ENCODE peak calls at places on chromosomes 16 and 17, in eight cellular contexts. One of them, this sample, is unnamed.

GRCh38 chr17:45092932-45093430 is 31.9 kb downstream of the NMT1 start:
- DNase-seq in G401: peak
- DNase-seq in gastrocnemius medialis: peak
- DNase-seq in WTC11: no peak
- DNase-seq in activated T-helper 9 cell treated with anti-CD3 and anti-CD28 coated beads, Interleukin-2, amount 50 U/mL, for 16 hours: no peak
- DNase-seq in stomach: peak
- DNase-seq in stimulated activated CD4-positive, alpha-beta T cell treated with anti-CD3 and anti-CD28 coated beads, Interleukin-1b, Interleukin-23, amount 100 ng/mL, for 1 hour: no peak
- DNase-seq in iris pigment epithelial cell: peak
- DNase-seq in this sample: peak

GRCh38 chr17:28949185-28950016 is 1.9 kb downstream of the PHF12 start:
- DNase-seq in G401: peak
- DNase-seq in gastrocnemius medialis: peak
- DNase-seq in WTC11: peak
- DNase-seq in activated T-helper 9 cell treated with anti-CD3 and anti-CD28 coated beads, Interleukin-2, amount 50 U/mL, for 16 hours: peak
- DNase-seq in stomach: peak
- DNase-seq in stimulated activated CD4-positive, alpha-beta T cell treated with anti-CD3 and anti-CD28 coated beads, Interleukin-1b, Interleukin-23, amount 100 ng/mL, for 1 hour: no peak
- DNase-seq in iris pigment epithelial cell: peak
- DNase-seq in this sample: no peak

GRCh38 chr17:50027639-50028206 is 28.2 kb upstream of the ITGA3 start:
- DNase-seq in G401: no peak
- DNase-seq in gastrocnemius medialis: no peak
- DNase-seq in WTC11: no peak
- DNase-seq in activated T-helper 9 cell treated with anti-CD3 and anti-CD28 coated beads, Interleukin-2, amount 50 U/mL, for 16 hours: no peak
- DNase-seq in stomach: peak
- DNase-seq in stimulated activated CD4-positive, alpha-beta T cell treated with anti-CD3 and anti-CD28 coated beads, Interleukin-1b, Interleukin-23, amount 100 ng/mL, for 1 hour: no peak
- DNase-seq in iris pigment epithelial cell: peak
- DNase-seq in this sample: peak

GRCh38 chr16:10964891-10965326 is 20.5 kb downstream of the CLEC16A start:
- DNase-seq in G401: no peak
- DNase-seq in gastrocnemius medialis: no peak
- DNase-seq in WTC11: no peak
- DNase-seq in activated T-helper 9 cell treated with anti-CD3 and anti-CD28 coated beads, Interleukin-2, amount 50 U/mL, for 16 hours: peak
- DNase-seq in stomach: no peak
- DNase-seq in stimulated activated CD4-positive, alpha-beta T cell treated with anti-CD3 and anti-CD28 coated beads, Interleukin-1b, Interleukin-23, amount 100 ng/mL, for 1 hour: peak
- DNase-seq in iris pigment epithelial cell: no peak
- DNase-seq in this sample: no peak

GRCh38 chr16:51034481-51035109 is 116.5 kb downstream of the SALL1 start:
- DNase-seq in G401: no peak
- DNase-seq in gastrocnemius medialis: no peak
- DNase-seq in WTC11: no peak
- DNase-seq in activated T-helper 9 cell treated with anti-CD3 and anti-CD28 coated beads, Interleukin-2, amount 50 U/mL, for 16 hours: no peak
- DNase-seq in stomach: no peak
- DNase-seq in stimulated activated CD4-positive, alpha-beta T cell treated with anti-CD3 and anti-CD28 coated beads, Interleukin-1b, Interleukin-23, amount 100 ng/mL, for 1 hour: no peak
- DNase-seq in iris pigment epithelial cell: no peak
- DNase-seq in this sample: no peak

GRCh38 chr16:86928517-86929148 is 350.3 kb downstream of the FOXL1 start:
- DNase-seq in G401: no peak
- DNase-seq in gastrocnemius medialis: no peak
- DNase-seq in WTC11: no peak
- DNase-seq in activated T-helper 9 cell treated with anti-CD3 and anti-CD28 coated beads, Interleukin-2, amount 50 U/mL, for 16 hours: no peak
- DNase-seq in stomach: no peak
- DNase-seq in stimulated activated CD4-positive, alpha-beta T cell treated with anti-CD3 and anti-CD28 coated beads, Interleukin-1b, Interleukin-23, amount 100 ng/mL, for 1 hour: no peak
- DNase-seq in iris pigment epithelial cell: peak
- DNase-seq in this sample: no peak

GRCh38 chr17:53058031-53058430 is 764.7 kb upstream of the KIF2B start:
- DNase-seq in G401: no peak
- DNase-seq in gastrocnemius medialis: no peak
- DNase-seq in WTC11: no peak
- DNase-seq in activated T-helper 9 cell treated with anti-CD3 and anti-CD28 coated beads, Interleukin-2, amount 50 U/mL, for 16 hours: no peak
- DNase-seq in stomach: no peak
- DNase-seq in stimulated activated CD4-positive, alpha-beta T cell treated with anti-CD3 and anti-CD28 coated beads, Interleukin-1b, Interleukin-23, amount 100 ng/mL, for 1 hour: no peak
- DNase-seq in iris pigment epithelial cell: peak
- DNase-seq in this sample: no peak

GRCh38 chr17:82815790-82816305 is 24.0 kb downstream of the ZNF750 start:
- DNase-seq in G401: no peak
- DNase-seq in gastrocnemius medialis: no peak
- DNase-seq in WTC11: no peak
- DNase-seq in activated T-helper 9 cell treated with anti-CD3 and anti-CD28 coated beads, Interleukin-2, amount 50 U/mL, for 16 hours: no peak
- DNase-seq in stomach: no peak
- DNase-seq in stimulated activated CD4-positive, alpha-beta T cell treated with anti-CD3 and anti-CD28 coated beads, Interleukin-1b, Interleukin-23, amount 100 ng/mL, for 1 hour: no peak
- DNase-seq in iris pigment epithelial cell: no peak
- DNase-seq in this sample: no peak

GRCh38 chr17:81885869-81886548 is 5.4 kb downstream of the ALYREF start:
- DNase-seq in G401: no peak
- DNase-seq in gastrocnemius medialis: peak
- DNase-seq in WTC11: no peak
- DNase-seq in activated T-helper 9 cell treated with anti-CD3 and anti-CD28 coated beads, Interleukin-2, amount 50 U/mL, for 16 hours: no peak
- DNase-seq in stomach: no peak
- DNase-seq in stimulated activated CD4-positive, alpha-beta T cell treated with anti-CD3 and anti-CD28 coated beads, Interleukin-1b, Interleukin-23, amount 100 ng/mL, for 1 hour: no peak
- DNase-seq in iris pigment epithelial cell: peak
- DNase-seq in this sample: no peak

GRCh38 chr16:82263456-82264159 is 93.6 kb upstream of the MPHOSPH6 start:
- DNase-seq in G401: peak
- DNase-seq in gastrocnemius medialis: peak
- DNase-seq in WTC11: peak
- DNase-seq in activated T-helper 9 cell treated with anti-CD3 and anti-CD28 coated beads, Interleukin-2, amount 50 U/mL, for 16 hours: peak
- DNase-seq in stomach: peak
- DNase-seq in stimulated activated CD4-positive, alpha-beta T cell treated with anti-CD3 and anti-CD28 coated beads, Interleukin-1b, Interleukin-23, amount 100 ng/mL, for 1 hour: no peak
- DNase-seq in iris pigment epithelial cell: peak
- DNase-seq in this sample: no peak

GRCh38 chr16:57607676-57608461 is 20.6 kb upstream of the ADGRG1 start:
- DNase-seq in G401: no peak
- DNase-seq in gastrocnemius medialis: no peak
- DNase-seq in WTC11: no peak
- DNase-seq in activated T-helper 9 cell treated with anti-CD3 and anti-CD28 coated beads, Interleukin-2, amount 50 U/mL, for 16 hours: no peak
- DNase-seq in stomach: no peak
- DNase-seq in stimulated activated CD4-positive, alpha-beta T cell treated with anti-CD3 and anti-CD28 coated beads, Interleukin-1b, Interleukin-23, amount 100 ng/mL, for 1 hour: no peak
- DNase-seq in iris pigment epithelial cell: no peak
- DNase-seq in this sample: no peak

GRCh38 chr17:46202482-46202881 is 9.3 kb upstream of the KANSL1 start:
- DNase-seq in G401: no peak
- DNase-seq in gastrocnemius medialis: no peak
- DNase-seq in WTC11: no peak
- DNase-seq in activated T-helper 9 cell treated with anti-CD3 and anti-CD28 coated beads, Interleukin-2, amount 50 U/mL, for 16 hours: no peak
- DNase-seq in stomach: no peak
- DNase-seq in stimulated activated CD4-positive, alpha-beta T cell treated with anti-CD3 and anti-CD28 coated beads, Interleukin-1b, Interleukin-23, amount 100 ng/mL, for 1 hour: no peak
- DNase-seq in iris pigment epithelial cell: no peak
- DNase-seq in this sample: no peak

GRCh38 chr17:64264891-64265290 is 1.8 kb upstream of the TEX2 start:
- DNase-seq in G401: no peak
- DNase-seq in gastrocnemius medialis: no peak
- DNase-seq in WTC11: no peak
- DNase-seq in activated T-helper 9 cell treated with anti-CD3 and anti-CD28 coated beads, Interleukin-2, amount 50 U/mL, for 16 hours: no peak
- DNase-seq in stomach: no peak
- DNase-seq in stimulated activated CD4-positive, alpha-beta T cell treated with anti-CD3 and anti-CD28 coated beads, Interleukin-1b, Interleukin-23, amount 100 ng/mL, for 1 hour: no peak
- DNase-seq in iris pigment epithelial cell: no peak
- DNase-seq in this sample: no peak

GRCh38 chr17:64173646-64174045 is 43.7 kb upstream of the ERN1 start:
- DNase-seq in G401: no peak
- DNase-seq in gastrocnemius medialis: peak
- DNase-seq in WTC11: no peak
- DNase-seq in activated T-helper 9 cell treated with anti-CD3 and anti-CD28 coated beads, Interleukin-2, amount 50 U/mL, for 16 hours: no peak
- DNase-seq in stomach: no peak
- DNase-seq in stimulated activated CD4-positive, alpha-beta T cell treated with anti-CD3 and anti-CD28 coated beads, Interleukin-1b, Interleukin-23, amount 100 ng/mL, for 1 hour: no peak
- DNase-seq in iris pigment epithelial cell: no peak
- DNase-seq in this sample: no peak

GRCh38 chr17:64411999-64412771 is 21.5 kb upstream of the PECAM1 start:
- DNase-seq in G401: peak
- DNase-seq in gastrocnemius medialis: peak
- DNase-seq in WTC11: peak
- DNase-seq in activated T-helper 9 cell treated with anti-CD3 and anti-CD28 coated beads, Interleukin-2, amount 50 U/mL, for 16 hours: no peak
- DNase-seq in stomach: no peak
- DNase-seq in stimulated activated CD4-positive, alpha-beta T cell treated with anti-CD3 and anti-CD28 coated beads, Interleukin-1b, Interleukin-23, amount 100 ng/mL, for 1 hour: no peak
- DNase-seq in iris pigment epithelial cell: peak
- DNase-seq in this sample: no peak

GRCh38 chr17:77930780-77931768 is 27.4 kb upstream of the TNRC6C start:
- DNase-seq in G401: no peak
- DNase-seq in gastrocnemius medialis: no peak
- DNase-seq in WTC11: no peak
- DNase-seq in activated T-helper 9 cell treated with anti-CD3 and anti-CD28 coated beads, Interleukin-2, amount 50 U/mL, for 16 hours: no peak
- DNase-seq in stomach: no peak
- DNase-seq in stimulated activated CD4-positive, alpha-beta T cell treated with anti-CD3 and anti-CD28 coated beads, Interleukin-1b, Interleukin-23, amount 100 ng/mL, for 1 hour: no peak
- DNase-seq in iris pigment epithelial cell: no peak
- DNase-seq in this sample: no peak

GRCh38 chr17:3963214-3964201 is 729 bp downstream of the ATP2A3 start:
- DNase-seq in G401: no peak
- DNase-seq in gastrocnemius medialis: no peak
- DNase-seq in WTC11: peak
- DNase-seq in activated T-helper 9 cell treated with anti-CD3 and anti-CD28 coated beads, Interleukin-2, amount 50 U/mL, for 16 hours: peak
- DNase-seq in stomach: peak
- DNase-seq in stimulated activated CD4-positive, alpha-beta T cell treated with anti-CD3 and anti-CD28 coated beads, Interleukin-1b, Interleukin-23, amount 100 ng/mL, for 1 hour: no peak
- DNase-seq in iris pigment epithelial cell: no peak
- DNase-seq in this sample: no peak

GRCh38 chr17:83147285-83147684 is 67.9 kb downstream of the METRNL start:
- DNase-seq in G401: no peak
- DNase-seq in gastrocnemius medialis: no peak
- DNase-seq in WTC11: no peak
- DNase-seq in activated T-helper 9 cell treated with anti-CD3 and anti-CD28 coated beads, Interleukin-2, amount 50 U/mL, for 16 hours: no peak
- DNase-seq in stomach: no peak
- DNase-seq in stimulated activated CD4-positive, alpha-beta T cell treated with anti-CD3 and anti-CD28 coated beads, Interleukin-1b, Interleukin-23, amount 100 ng/mL, for 1 hour: no peak
- DNase-seq in iris pigment epithelial cell: no peak
- DNase-seq in this sample: no peak

GRCh38 chr16:77652399-77652798 is 69.9 kb upstream of the NUDT7 start:
- DNase-seq in G401: no peak
- DNase-seq in gastrocnemius medialis: no peak
- DNase-seq in WTC11: no peak
- DNase-seq in activated T-helper 9 cell treated with anti-CD3 and anti-CD28 coated beads, Interleukin-2, amount 50 U/mL, for 16 hours: no peak
- DNase-seq in stomach: no peak
- DNase-seq in stimulated activated CD4-positive, alpha-beta T cell treated with anti-CD3 and anti-CD28 coated beads, Interleukin-1b, Interleukin-23, amount 100 ng/mL, for 1 hour: no peak
- DNase-seq in iris pigment epithelial cell: no peak
- DNase-seq in this sample: no peak

GRCh38 chr17:38435795-38436194 is 7.5 kb downstream of the ARHGAP23 start:
- DNase-seq in G401: no peak
- DNase-seq in gastrocnemius medialis: no peak
- DNase-seq in WTC11: no peak
- DNase-seq in activated T-helper 9 cell treated with anti-CD3 and anti-CD28 coated beads, Interleukin-2, amount 50 U/mL, for 16 hours: no peak
- DNase-seq in stomach: no peak
- DNase-seq in stimulated activated CD4-positive, alpha-beta T cell treated with anti-CD3 and anti-CD28 coated beads, Interleukin-1b, Interleukin-23, amount 100 ng/mL, for 1 hour: no peak
- DNase-seq in iris pigment epithelial cell: no peak
- DNase-seq in this sample: no peak

GRCh38 chr17:61340431-61340830 is 59.2 kb upstream of the TBX2 start:
- DNase-seq in G401: no peak
- DNase-seq in gastrocnemius medialis: no peak
- DNase-seq in WTC11: no peak
- DNase-seq in activated T-helper 9 cell treated with anti-CD3 and anti-CD28 coated beads, Interleukin-2, amount 50 U/mL, for 16 hours: no peak
- DNase-seq in stomach: no peak
- DNase-seq in stimulated activated CD4-positive, alpha-beta T cell treated with anti-CD3 and anti-CD28 coated beads, Interleukin-1b, Interleukin-23, amount 100 ng/mL, for 1 hour: no peak
- DNase-seq in iris pigment epithelial cell: no peak
- DNase-seq in this sample: no peak

GRCh38 chr16:21277927-21278706 is at the start of gene CRYM:
- DNase-seq in G401: peak
- DNase-seq in gastrocnemius medialis: no peak
- DNase-seq in WTC11: peak
- DNase-seq in activated T-helper 9 cell treated with anti-CD3 and anti-CD28 coated beads, Interleukin-2, amount 50 U/mL, for 16 hours: peak
- DNase-seq in stomach: peak
- DNase-seq in stimulated activated CD4-positive, alpha-beta T cell treated with anti-CD3 and anti-CD28 coated beads, Interleukin-1b, Interleukin-23, amount 100 ng/mL, for 1 hour: no peak
- DNase-seq in iris pigment epithelial cell: peak
- DNase-seq in this sample: no peak